ENCODE peak calls at places on chromosomes 4 and X, in four cellular contexts. X is WTC11, C is brain microvascular endothelial cell, J is AG04449. O is an unnamed sample.
A peak's percentile ranks its signal among the peaks of the same experiment; 100 is the strongest.

GRCh38 chrX:20947411-20947912 is 426.8 kb upstream of the CNKSR2 start:
- DNase-seq in X (no peak), C (no peak), J (no peak), O (no peak)

GRCh38 chr4:118797558-118798142 is 38.3 kb downstream of the SEC24D start:
- DNase-seq in X (no peak), C (peak; percentile 66), J (no peak), O (no peak)

GRCh38 chr4:1509366-1509765 is 103.1 kb upstream of the NKX1-1 start:
- DNase-seq in X (peak; percentile 4), C (no peak), J (no peak), O (no peak)

GRCh38 chr4:152278505-152279301 is 257.2 kb downstream of the FBXW7 start:
- DNase-seq in X (peak; percentile 51), C (no peak), J (no peak), O (no peak)

GRCh38 chr4:157290622-157291021 is 70.1 kb downstream of the GRIA2 start:
- DNase-seq in X (no peak), C (no peak), J (no peak), O (no peak)

GRCh38 chrX:103877571-103877970 is 45.5 kb upstream of the RAB9B start:
- DNase-seq in X (no peak), C (no peak), J (no peak), O (no peak)

GRCh38 chrX:125436855-125437254 is 117.2 kb downstream of the TEX13C start:
- DNase-seq in X (no peak), C (no peak), J (no peak), O (peak; percentile 4)

GRCh38 chr4:47855350-47855749 is 17.5 kb upstream of the CORIN start:
- DNase-seq in X (no peak), C (no peak), J (no peak), O (no peak)

GRCh38 chr4:76579596-76580375 is 144.8 kb downstream of the SHROOM3 start:
- DNase-seq in X (no peak), C (no peak), J (no peak), O (no peak)

GRCh38 chr4:3500111-3500510 is 32.1 kb downstream of the LRPAP1 start:
- DNase-seq in X (no peak), C (no peak), J (no peak), O (no peak)

GRCh38 chr4:78337621-78338020 is 213.9 kb upstream of the ANXA3 start:
- DNase-seq in X (no peak), C (no peak), J (no peak), O (no peak)

GRCh38 chr4:19214591-19214990 is 1037.1 kb upstream of the SLIT2 start:
- DNase-seq in X (no peak), C (peak; percentile 24), J (no peak), O (no peak)

GRCh38 chr4:163111588-163111987 is 55.1 kb downstream of the NAF1 start:
- DNase-seq in X (no peak), C (peak; percentile 10), J (no peak), O (no peak)

GRCh38 chr4:1449833-1450741 is 43.8 kb upstream of the NKX1-1 start:
- DNase-seq in X (no peak), C (no peak), J (no peak), O (no peak)

GRCh38 chr4:105569014-105569850 is 16.8 kb downstream of the ARHGEF38 start:
- DNase-seq in X (no peak), C (no peak), J (no peak), O (no peak)

GRCh38 chrX:109739625-109740024 is 6.6 kb upstream of the ACSL4 start:
- DNase-seq in X (no peak), C (no peak), J (no peak), O (no peak)

DNA sequence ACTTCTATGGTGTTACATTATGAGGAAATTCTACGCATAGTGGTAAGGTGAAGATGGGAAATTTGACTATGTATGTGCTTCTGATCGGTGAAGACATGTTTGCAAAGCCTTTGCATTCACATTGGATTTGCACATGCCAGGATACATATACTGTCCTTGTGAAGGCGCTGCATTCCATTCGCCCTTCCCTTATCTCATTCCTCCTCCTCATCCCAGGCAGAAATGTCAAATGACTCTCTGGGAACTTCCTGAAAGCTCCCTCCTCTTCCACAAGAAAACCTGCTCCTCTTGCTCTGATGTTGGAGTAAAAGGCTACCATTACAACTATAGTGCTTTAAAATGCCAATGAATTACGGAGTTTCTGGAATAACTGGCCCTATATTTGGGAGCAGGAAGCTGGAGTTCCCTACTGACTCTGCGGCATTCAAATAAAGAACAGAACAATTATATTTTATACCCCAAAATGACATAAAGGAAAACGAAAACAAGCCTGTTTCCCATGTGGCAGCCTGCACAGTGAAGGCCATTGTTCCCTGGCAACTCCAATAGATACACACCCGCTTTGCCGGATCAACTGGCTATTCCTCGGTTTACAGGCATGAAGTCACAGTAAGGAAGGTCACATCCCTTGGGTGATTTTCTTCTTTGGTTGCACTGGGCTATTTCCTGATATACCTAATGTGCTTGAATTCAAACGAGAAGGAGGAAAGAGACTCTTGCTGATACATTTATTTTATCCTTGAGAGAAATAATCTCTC is 84.5 kb downstream of the AREG start:
- DNase-seq in X (no peak), C (no peak), J (no peak), O (no peak)
- TF ChIP-seq CTCF in X (no peak), C (no peak), J (no peak), O (no peak)

GRCh38 chrX:16215660-16216059 is 48.4 kb downstream of the MAGEB17 start:
- DNase-seq in X (no peak), C (no peak), J (no peak), O (no peak)

GRCh38 chrX:16208601-16209000 is 41.3 kb downstream of the MAGEB17 start:
- DNase-seq in X (no peak), C (no peak), J (no peak), O (no peak)

GRCh38 chrX:16213970-16214369 is 46.7 kb downstream of the MAGEB17 start:
- DNase-seq in X (no peak), C (no peak), J (no peak), O (no peak)

GRCh38 chrX:16212024-16212423 is 44.7 kb downstream of the MAGEB17 start:
- DNase-seq in X (no peak), C (no peak), J (no peak), O (no peak)

DNA sequence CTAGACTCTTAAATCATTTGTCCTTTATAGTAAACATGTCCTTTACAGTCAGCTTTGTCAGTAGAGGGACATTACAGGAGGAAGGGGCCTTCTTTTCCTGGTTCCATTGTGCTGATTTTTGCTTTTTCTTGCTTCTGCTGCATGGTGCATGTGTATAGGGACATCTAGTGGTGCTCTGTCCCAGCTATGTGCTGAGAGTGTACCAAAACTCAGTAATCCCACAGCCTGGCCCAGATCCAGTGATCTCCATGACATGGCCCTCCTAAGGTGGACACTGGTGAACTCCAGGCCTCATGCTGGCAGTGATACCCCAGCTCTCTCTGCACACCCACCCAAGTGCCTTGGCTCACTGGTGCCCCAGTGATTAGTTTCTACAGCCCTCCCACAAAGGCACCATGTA is 45.2 kb downstream of the MAGEB17 start:
- DNase-seq in X (no peak), C (peak; percentile 32), J (no peak), O (no peak)
- TF ChIP-seq CTCF in X (no peak), C (peak; percentile 62), J (peak; percentile 17), O (no peak)

GRCh38 chrX:134423606-134424005 is 36.4 kb upstream of the HPRT1 start:
- DNase-seq in X (no peak), C (no peak), J (no peak), O (no peak)
- TF ChIP-seq CTCF in X (no peak), C (peak; percentile 36), J (peak; percentile 26), O (no peak)

GRCh38 chrX:148865237-148865636 is 364.8 kb downstream of the AFF2 start:
- DNase-seq in X (no peak), C (no peak), J (no peak), O (no peak)
- TF ChIP-seq CTCF in X (no peak), C (no peak), J (no peak), O (no peak)

GRCh38 chrX:155864655-155865054 is 16.5 kb upstream of the VAMP7 start:
- DNase-seq in X (no peak), C (no peak), J (no peak), O (no peak)
- TF ChIP-seq CTCF in X (no peak), C (no peak), J (peak; percentile 1), O (no peak)